ENCODE peak calls at places on chromosomes 4 and X, in four cellular contexts. O is WTC11, C is HEK293T, I is K562. N is an unnamed sample.

GRCh38 chrX:44896566-44897186 is 23.7 kb downstream of the KDM6A start:
- DNase-seq in O (no peak), C (no peak), I (no peak), N (no peak)

GRCh38 chrX:108511721-108512120 is 72.1 kb downstream of the COL4A5 start:
- DNase-seq in O (no peak), C (no peak), I (no peak), N (no peak)

GRCh38 chr4:177182156-177182555 is 127.5 kb upstream of the NEIL3 start:
- DNase-seq in O (no peak), C (no peak), I (no peak), N (no peak)

GRCh38 chrX:25548806-25549205 is 533.0 kb upstream of the ARX start:
- DNase-seq in O (no peak), C (no peak), I (no peak), N (no peak)

GRCh38 chrX:68249904-68250303 is 183.4 kb downstream of the OPHN1 start:
- DNase-seq in O (no peak), C (no peak), I (no peak), N (no peak)

GRCh38 chr4:16196482-16197393 is 29.5 kb downstream of the TAPT1 start:
- DNase-seq in O (no peak), C (peak; percentile 25), I (no peak), N (peak; percentile 4)

GRCh38 chrX:5907202-5907601 is 321.5 kb downstream of the NLGN4X start:
- DNase-seq in O (peak; percentile 17), C (no peak), I (no peak), N (no peak)

GRCh38 chrX:9525511-9526248 is 60.8 kb downstream of the TBL1X start:
- DNase-seq in O (no peak), C (no peak), I (no peak), N (no peak)

GRCh38 chr4:174503079-174503724 is 19.1 kb downstream of the HPGD start:
- DNase-seq in O (no peak), C (no peak), I (no peak), N (no peak)

GRCh38 chrX:120450163-120450562 is 18.9 kb downstream of the LAMP2 start:
- DNase-seq in O (no peak), C (peak; percentile 26), I (peak; percentile 15), N (no peak)

GRCh38 chr4:6886886-6887285 is 22.7 kb upstream of the TBC1D14 start:
- DNase-seq in O (no peak), C (no peak), I (no peak), N (no peak)

GRCh38 chrX:70485466-70485865 is 40.8 kb downstream of the DLG3 start:
- DNase-seq in O (no peak), C (no peak), I (no peak), N (no peak)

GRCh38 chr4:118287691-118288090 is 65.1 kb downstream of the PRSS12 start:
- DNase-seq in O (no peak), C (no peak), I (no peak), N (no peak)

GRCh38 chrX:68895339-68896250 is 66.8 kb downstream of the EFNB1 start:
- DNase-seq in O (no peak), C (no peak), I (peak; percentile 5), N (peak; percentile 3)

GRCh38 chr4:184100297-184100885 is 117.3 kb downstream of the ENPP6 start:
- DNase-seq in O (no peak), C (peak; percentile 64), I (peak; percentile 57), N (no peak)

GRCh38 chr4:126916626-126917140 is 716.1 kb upstream of the INTU start:
- DNase-seq in O (no peak), C (no peak), I (peak; percentile 83), N (no peak)

GRCh38 chr4:86565641-86566040 is 28.5 kb upstream of the PTPN13 start:
- DNase-seq in O (no peak), C (no peak), I (no peak), N (no peak)

GRCh38 chr4:109332926-109333464 is 30.5 kb upstream of the COL25A1 start:
- DNase-seq in O (peak; percentile 80), C (peak; percentile 36), I (peak; percentile 54), N (no peak)

GRCh38 chr4:1767058-1767769 is 25.9 kb upstream of the FGFR3 start:
- DNase-seq in O (peak; percentile 66), C (peak; percentile 43), I (peak; percentile 56), N (no peak)

GRCh38 chrX:134599173-134599914 is 58.9 kb downstream of the PLAC1 start:
- DNase-seq in O (no peak), C (no peak), I (no peak), N (no peak)

GRCh38 chr4:155025762-155026457 is 182.5 kb upstream of the NPY2R start:
- DNase-seq in O (peak; percentile 81), C (peak; percentile 66), I (peak; percentile 44), N (peak; percentile 48)

GRCh38 chr4:8006471-8006870 is 66.8 kb upstream of the AFAP1 start:
- DNase-seq in O (no peak), C (no peak), I (no peak), N (no peak)

GRCh38 chrX:41178201-41178600 is 93.0 kb downstream of the USP9X start:
- DNase-seq in O (no peak), C (no peak), I (no peak), N (no peak)

GRCh38 chrX:1246816-1247215 is 21.8 kb upstream of the CSF2RA start:
- DNase-seq in O (peak; percentile 88), C (peak; percentile 70), I (peak; percentile 60), N (peak; percentile 50)

GRCh38 chr4:5845035-5845905 is 47.6 kb downstream of the CRMP1 start:
- DNase-seq in O (no peak), C (no peak), I (no peak), N (no peak)

GRCh38 chrX:150421816-150422215 is 58.7 kb downstream of the MAMLD1 start:
- DNase-seq in O (no peak), C (no peak), I (no peak), N (no peak)

GRCh38 chr4:136032391-136032790 is 1499.9 kb downstream of the PCDH18 start:
- DNase-seq in O (no peak), C (no peak), I (no peak), N (no peak)

GRCh38 chr4:74267998-74268606 is 40.2 kb upstream of the EPGN start:
- DNase-seq in O (no peak), C (no peak), I (no peak), N (no peak)

GRCh38 chr4:100190643-100191600 is 654 bp upstream of the DDIT4L start:
- DNase-seq in O (no peak), C (no peak), I (no peak), N (no peak)

GRCh38 chr4:153138736-153139135 is 65.5 kb upstream of the TRIM2 start:
- DNase-seq in O (no peak), C (no peak), I (no peak), N (no peak)

GRCh38 chrX:24341795-24342194 is 18.6 kb upstream of the SUPT20HL1 start:
- DNase-seq in O (no peak), C (no peak), I (no peak), N (no peak)

GRCh38 chrX:70479197-70479969 is 34.7 kb downstream of the DLG3 start:
- DNase-seq in O (no peak), C (no peak), I (no peak), N (peak; percentile 67)

GRCh38 chrX:103442536-103442901 is 66.2 kb downstream of the BEX3 start:
- DNase-seq in O (no peak), C (no peak), I (no peak), N (no peak)

GRCh38 chr4:17924189-17924588 is 97.4 kb downstream of the LCORL start:
- DNase-seq in O (no peak), C (no peak), I (no peak), N (no peak)

GRCh38 chrX:4935846-4936245 is 1222.4 kb upstream of the PRKX start:
- DNase-seq in O (no peak), C (no peak), I (no peak), N (no peak)

GRCh38 chr4:16684083-16684482 is 214.4 kb downstream of the LDB2 start:
- DNase-seq in O (no peak), C (no peak), I (no peak), N (no peak)

GRCh38 chrX:38312436-38312835 is 14.9 kb downstream of the RPGR start:
- DNase-seq in O (no peak), C (no peak), I (no peak), N (no peak)

GRCh38 chrX:8815460-8816065 is 14.4 kb upstream of the FAM9A start:
- DNase-seq in O (no peak), C (peak; percentile 48), I (peak; percentile 52), N (peak; percentile 45)

GRCh38 chr4:187312299-187312698 is 588.6 kb upstream of the FAT1 start:
- DNase-seq in O (no peak), C (no peak), I (no peak), N (no peak)

GRCh38 chr4:740656-741282 is 35.1 kb downstream of the PCGF3 start:
- DNase-seq in O (no peak), C (no peak), I (no peak), N (no peak)
- TF ChIP-seq ELF4 in O (no peak), C (no peak), I (no peak), N (no peak)

DNA sequence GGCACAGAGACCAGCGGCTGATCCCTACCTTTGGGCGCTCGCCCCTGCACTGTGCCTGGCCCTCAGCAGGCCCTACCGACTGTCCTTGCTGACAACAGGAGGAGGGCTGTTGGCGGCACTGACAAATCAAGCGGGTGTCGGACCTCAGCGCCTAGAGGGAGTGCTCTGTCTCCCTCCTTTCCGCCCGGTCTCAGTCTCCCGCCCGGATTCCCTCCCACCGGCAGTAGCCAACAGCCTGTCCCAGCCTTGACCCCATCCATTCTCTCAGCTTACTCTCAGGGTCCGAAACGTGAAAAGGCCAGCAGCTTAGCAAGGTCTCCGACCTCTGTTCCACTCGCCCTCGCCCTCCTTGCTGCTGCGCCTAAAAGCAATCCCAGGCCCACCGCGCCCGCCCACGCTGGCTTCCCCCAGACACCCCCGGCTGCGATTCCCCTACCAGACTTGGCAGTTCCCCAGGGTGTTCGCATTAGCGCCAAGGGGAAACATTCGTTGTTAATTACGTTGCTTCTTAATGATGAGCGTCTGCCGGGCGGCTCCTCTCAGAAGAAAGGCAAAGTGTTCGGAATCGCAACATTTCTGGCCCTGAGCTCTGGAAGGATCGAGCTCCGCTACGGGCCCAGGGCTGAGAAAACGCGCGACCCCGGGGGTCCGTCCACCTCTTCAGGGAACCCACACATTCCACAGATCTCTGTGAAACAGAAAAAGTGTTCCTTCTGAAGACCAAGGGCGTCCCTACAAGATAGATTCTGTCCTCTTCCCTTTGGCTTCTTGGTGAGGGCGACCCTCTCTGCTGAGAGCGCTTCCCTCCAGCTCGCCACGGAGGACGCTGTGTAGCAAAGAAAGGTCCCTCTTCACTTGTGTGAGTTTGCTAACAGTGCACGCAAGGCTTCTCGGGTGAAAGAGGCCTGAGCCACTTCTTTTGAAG is 96.1 kb downstream of the SOWAHB start:
- DNase-seq in O (peak; percentile 56), C (no peak), I (no peak), N (no peak)
- TF ChIP-seq ELF4 in O (no peak), C (no peak), I (no peak), N (no peak)

GRCh38 chr4:183059797-183060196 is 39.3 kb upstream of the WWC2 start:
- DNase-seq in O (no peak), C (no peak), I (no peak), N (no peak)
- TF ChIP-seq ELF4 in O (no peak), C (no peak), I (no peak), N (no peak)

DNA sequence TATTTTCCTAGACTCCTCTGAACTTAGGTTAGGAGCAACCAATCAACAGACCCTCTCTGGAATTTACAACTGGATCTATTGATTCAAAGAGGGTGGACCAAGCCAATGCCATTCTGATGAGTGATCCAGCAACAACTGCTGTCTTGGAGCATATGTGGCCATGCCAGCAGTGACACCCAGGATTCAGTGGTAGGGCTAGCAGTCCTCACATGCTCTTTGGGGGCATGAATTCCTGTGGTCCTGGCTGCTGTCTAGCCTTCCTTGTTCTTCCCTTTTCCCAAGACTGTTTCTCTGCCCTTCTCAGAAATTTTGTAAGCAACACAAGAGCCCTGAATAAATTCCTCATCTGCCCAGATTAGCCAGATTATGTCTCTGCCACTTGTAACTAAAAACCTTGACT is 61.5 kb upstream of the GATB start:
- DNase-seq in O (no peak), C (no peak), I (no peak), N (no peak)
- TF ChIP-seq ELF4 in O (no peak), C (no peak), I (no peak), N (no peak)

N was measured in HepG2.